ENCODE peak calls at places on chromosomes 11 and 22, in nine cellular contexts. J is T-helper 17 cell; I is CD4-positive, CD25-positive, alpha-beta regulatory T cell; E is endothelial cell; G is stimulated activated naive CD4-positive, alpha-beta T cell; H is GM12891; R is anterior cingulate cortex; P is activated T-cell treated with anti-CD3 and anti-CD28 coated beads for 1 hour; S is activated naive CD4-positive, alpha-beta T cell treated with Interleukin-2 at 50 U/mL for 16 hours. N is an unnamed sample.

GRCh38 chr11:44673691-44674090 is 53.1 kb upstream of the TSPAN18 start:
- DNase-seq in J (no peak), I (no peak), E (no peak), G (no peak), H (no peak), R (no peak), P (no peak), S (no peak), N (no peak)

GRCh38 chr11:75429902-75430691 is 2.9 kb downstream of the KLHL35 start:
- DNase-seq in J (peak; percentile 53), I (peak; percentile 36), E (peak; percentile 66), G (peak; percentile 71), H (peak; percentile 77), R (peak; percentile 48), P (peak; percentile 26), S (peak; percentile 74), N (peak; percentile 91)

GRCh38 chr22:21448627-21449416 is 18.4 kb upstream of the TMEM191C start:
- DNase-seq in J (no peak), I (no peak), E (peak; percentile 1), G (no peak), H (no peak), R (no peak), P (no peak), S (no peak), N (no peak)

GRCh38 chr11:93500759-93501158 is 42.4 kb downstream of the SMCO4 start:
- DNase-seq in J (no peak), I (no peak), E (no peak), G (no peak), H (no peak), R (no peak), P (no peak), S (no peak), N (no peak)

GRCh38 chr11:96152623-96153022 is 190.4 kb downstream of the MAML2 start:
- DNase-seq in J (no peak), I (no peak), E (no peak), G (no peak), H (no peak), R (no peak), P (no peak), S (no peak), N (no peak)

GRCh38 chr22:35489225-35489624 is 51.4 kb upstream of the RASD2 start:
- DNase-seq in J (no peak), I (no peak), E (no peak), G (no peak), H (no peak), R (no peak), P (no peak), S (no peak), N (no peak)

GRCh38 chr22:19853879-19854777 is 546 bp downstream of the GNB1L start:
- DNase-seq in J (no peak), I (no peak), E (no peak), G (no peak), H (no peak), R (no peak), P (no peak), S (peak; percentile 17), N (peak; percentile 44)

GRCh38 chr11:78041843-78042455 is 18.9 kb upstream of the KCTD14 start:
- DNase-seq in J (no peak), I (no peak), E (no peak), G (no peak), H (no peak), R (no peak), P (no peak), S (no peak), N (no peak)

GRCh38 chr11:110759972-110760381 is 47.7 kb upstream of the ARHGAP20 start:
- DNase-seq in J (no peak), I (no peak), E (no peak), G (no peak), H (no peak), R (no peak), P (no peak), S (no peak), N (no peak)

GRCh38 chr11:67572747-67573419 is 10.7 kb upstream of the GSTP1 start:
- DNase-seq in J (no peak), I (no peak), E (peak; percentile 47), G (no peak), H (no peak), R (no peak), P (no peak), S (peak; percentile 28), N (no peak)

GRCh38 chr11:67600324-67601029 is 6.3 kb upstream of the NDUFV1 start:
- DNase-seq in J (no peak), I (no peak), E (no peak), G (no peak), H (no peak), R (no peak), P (no peak), S (no peak), N (peak; percentile 64)

GRCh38 chr11:126034026-126034822 is 28.4 kb downstream of the CDON start:
- DNase-seq in J (no peak), I (no peak), E (no peak), G (no peak), H (no peak), R (no peak), P (no peak), S (no peak), N (no peak)

GRCh38 chr11:119460130-119460529 is 37.2 kb upstream of the THY1 start:
- DNase-seq in J (no peak), I (no peak), E (no peak), G (no peak), H (no peak), R (no peak), P (no peak), S (no peak), N (no peak)

GRCh38 chr11:8384199-8384821 is 120.6 kb upstream of the LMO1 start:
- DNase-seq in J (no peak), I (no peak), E (peak; percentile 19), G (no peak), H (no peak), R (no peak), P (no peak), S (no peak), N (no peak)

GRCh38 chr11:65427691-65428577 is 5.3 kb downstream of the NEAT1 start:
- DNase-seq in J (no peak), I (no peak), E (no peak), G (peak; percentile 38), H (no peak), R (no peak), P (no peak), S (peak; percentile 57), N (no peak)

GRCh38 chr11:20452585-20452984 is 65.1 kb downstream of the PRMT3 start:
- DNase-seq in J (no peak), I (no peak), E (no peak), G (no peak), H (no peak), R (no peak), P (no peak), S (no peak), N (no peak)

GRCh38 chr11:67522338-67522737 is 908 bp downstream of the CABP2 start:
- DNase-seq in J (no peak), I (no peak), E (no peak), G (no peak), H (no peak), R (no peak), P (no peak), S (no peak), N (no peak)

GRCh38 chr11:9943346-9944110 is 279.7 kb downstream of the SWAP70 start:
- DNase-seq in J (no peak), I (no peak), E (no peak), G (no peak), H (no peak), R (no peak), P (no peak), S (no peak), N (no peak)

GRCh38 chr11:10301656-10302293 is 3.1 kb upstream of the ADM start:
- DNase-seq in J (no peak), I (no peak), E (no peak), G (no peak), H (no peak), R (no peak), P (no peak), S (no peak), N (no peak)

GRCh38 chr22:44811141-44811540 is 58.8 kb downstream of the ARHGAP8 start:
- DNase-seq in J (no peak), I (no peak), E (no peak), G (no peak), H (no peak), R (no peak), P (no peak), S (no peak), N (no peak)

GRCh38 chr22:30396871-30397655 is at the start of gene SEC14L2:
- DNase-seq in J (peak; percentile 45), I (peak; percentile 38), E (peak; percentile 41), G (peak; percentile 38), H (no peak), R (peak; percentile 58), P (peak; percentile 39), S (peak; percentile 70), N (peak; percentile 46)

GRCh38 chr11:34359548-34359891 is 1.7 kb upstream of the ABTB2 start:
- DNase-seq in J (no peak), I (no peak), E (no peak), G (no peak), H (no peak), R (no peak), P (no peak), S (no peak), N (no peak)

GRCh38 chr11:65786008-65786785 is 666 bp upstream of the OVOL1 start:
- DNase-seq in J (no peak), I (no peak), E (no peak), G (peak; percentile 24), H (no peak), R (no peak), P (no peak), S (peak; percentile 34), N (no peak)

GRCh38 chr22:17633217-17633997 is 4.9 kb upstream of the ATP6V1E1 start:
- DNase-seq in J (no peak), I (no peak), E (no peak), G (no peak), H (no peak), R (no peak), P (no peak), S (no peak), N (no peak)

GRCh38 chr11:72189448-72190250 is 2.3 kb upstream of the FOLR1 start:
- DNase-seq in J (no peak), I (no peak), E (no peak), G (no peak), H (no peak), R (no peak), P (no peak), S (no peak), N (no peak)

GRCh38 chr22:29216873-29217666 is 11.4 kb downstream of the EMID1 start:
- DNase-seq in J (no peak), I (no peak), E (no peak), G (no peak), H (peak; percentile 15), R (no peak), P (no peak), S (no peak), N (no peak)

GRCh38 chr22:50621948-50622722 is 5.8 kb downstream of the ARSA start:
- DNase-seq in J (no peak), I (no peak), E (no peak), G (peak; percentile 45), H (no peak), R (no peak), P (no peak), S (peak; percentile 27), N (no peak)

GRCh38 chr11:128208329-128209220 is 378.8 kb downstream of the ETS1 start:
- DNase-seq in J (no peak), I (no peak), E (no peak), G (no peak), H (no peak), R (no peak), P (no peak), S (no peak), N (no peak)

N was measured in GM13977.